ENCODE peak calls at places on chromosome 10, in nine cellular contexts. K is naive thymus-derived CD8-positive, alpha-beta T cell; Z is NCI-H1417; Y is erythroblast; R is T-helper 22 cell; U is tibial artery; O is astrocyte; V is cardiac septum; L is memory B cell. S is an unnamed sample.

GRCh38 chr10:132336064-132336746 is 4.2 kb downstream of the LRRC27 start:
- DNase-seq in L (no peak), U (no peak), Y (peak; percentile 34), K (no peak), V (no peak), R (no peak), Z (no peak), O (no peak), S (no peak)

GRCh38 chr10:103504181-103504783 is 10.8 kb downstream of the NEURL1 start:
- DNase-seq in O (peak; percentile 97), K (peak; percentile 59), Z (peak; percentile 40), V (peak; percentile 6), Y (no peak), L (no peak), U (no peak), R (no peak), S (peak; percentile 24)

GRCh38 chr10:75019360-75019759 is 92.1 kb upstream of the SAMD8 start:
- DNase-seq in Z (peak; percentile 14), K (no peak), L (no peak), R (no peak), Y (peak; percentile 18), U (no peak), O (peak; percentile 25), V (no peak), S (no peak)

GRCh38 chr10:100551231-100551630 is 15.5 kb downstream of the HIF1AN start:
- DNase-seq in V (no peak), Z (no peak), K (no peak), Y (no peak), U (no peak), L (no peak), R (no peak), O (no peak), S (no peak)

GRCh38 chr10:131689016-131689415 is 211.8 kb upstream of the PPP2R2D start:
- DNase-seq in R (no peak), L (no peak), Z (no peak), K (no peak), Y (no peak), V (peak; percentile 65), O (no peak), U (no peak), S (no peak)

GRCh38 chr10:19788075-19788686 is 28.1 kb upstream of the PLXDC2 start:
- DNase-seq in O (peak; percentile 19), R (no peak), L (no peak), U (peak; percentile 47), V (no peak), K (no peak), Z (no peak), Y (peak; percentile 38), S (no peak)

GRCh38 chr10:58189269-58189668 is 78.4 kb downstream of the IPMK start:
- DNase-seq in Y (no peak), V (no peak), K (no peak), L (no peak), U (peak; percentile 29), Z (no peak), O (peak; percentile 65), R (no peak), S (no peak)

GRCh38 chr10:62818426-62819011 is 2.4 kb upstream of the EGR2 start:
- DNase-seq in K (peak; percentile 70), O (no peak), R (no peak), U (no peak), V (no peak), Y (peak; percentile 65), L (peak; percentile 63), Z (no peak), S (no peak)